ENCODE peak calls at places on chromosomes 16 and 17, in eight cellular contexts. P, U, O, A, X, F, B and I are unnamed samples.

GRCh38 chr16:81458149-81458669 is 13.6 kb downstream of the CMIP start:
- DNase-seq in O (no peak), U (no peak), F (no peak), X (no peak), P (no peak), B (no peak), A (no peak), I (no peak)

GRCh38 chr16:24652209-24652712 is 77.2 kb upstream of the TNRC6A start:
- DNase-seq in O (no peak), U (no peak), A (no peak), X (no peak), P (no peak), F (no peak), B (no peak), I (no peak)

GRCh38 chr17:63289931-63290330 is 156.2 kb downstream of the CYB561 start:
- DNase-seq in X (no peak), P (no peak), O (no peak), B (no peak), F (no peak), A (no peak), U (no peak), I (no peak)

GRCh38 chr17:70780031-70780430 is 610.7 kb downstream of the KCNJ2 start:
- DNase-seq in A (no peak), O (no peak), B (no peak), F (no peak), U (no peak), X (no peak), P (no peak), I (no peak)

GRCh38 chr17:78040561-78041400 is 82.3 kb downstream of the TNRC6C start:
- DNase-seq in P (peak; percentile 86), B (peak; percentile 54), X (peak; percentile 65), O (peak; percentile 80), F (peak; percentile 29), U (peak; percentile 43), A (peak; percentile 37), I (peak; percentile 20)

GRCh38 chr17:61517843-61518606 is 65.8 kb downstream of the TBX4 start:
- DNase-seq in P (no peak), U (no peak), O (no peak), A (no peak), F (no peak), X (no peak), B (no peak), I (no peak)

GRCh38 chr17:57484826-57485565 is 228.7 kb downstream of the MSI2 start:
- DNase-seq in U (no peak), O (no peak), B (no peak), A (no peak), X (no peak), F (no peak), P (no peak), I (no peak)

GRCh38 chr16:16167927-16168326 is 55.4 kb downstream of the ABCC6 start:
- DNase-seq in A (no peak), U (no peak), O (no peak), F (no peak), P (no peak), B (no peak), X (no peak), I (no peak)

GRCh38 chr17:44794699-44795413 is 35.2 kb downstream of the GJC1 start:
- DNase-seq in O (peak; percentile 61), A (no peak), U (peak; percentile 81), F (no peak), X (no peak), P (no peak), B (peak; percentile 33), I (no peak)

GRCh38 chr17:44071198-44071520 is 624 bp downstream of the G6PC3 start:
- DNase-seq in O (no peak), U (no peak), B (no peak), X (no peak), F (no peak), P (no peak), A (no peak), I (no peak)

GRCh38 chr16:85391769-85392583 is 221.1 kb upstream of the GSE1 start:
- DNase-seq in A (no peak), O (peak; percentile 62), P (peak; percentile 17), B (no peak), X (no peak), F (no peak), U (no peak), I (no peak)

GRCh38 chr17:1375615-1376014 is 24.4 kb downstream of the YWHAE start:
- DNase-seq in A (no peak), O (no peak), U (no peak), F (no peak), X (no peak), P (no peak), B (no peak), I (no peak)

GRCh38 chr16:27690604-27691003 is 140.7 kb downstream of the KATNIP start:
- DNase-seq in P (no peak), X (no peak), O (no peak), B (peak; percentile 19), F (no peak), A (peak; percentile 6), U (peak; percentile 16), I (no peak)

GRCh38 chr17:2239882-2240430 is 63.6 kb downstream of the SMG6 start:
- DNase-seq in O (peak; percentile 84), X (no peak), P (no peak), F (peak; percentile 33), A (peak; percentile 33), B (peak; percentile 84), U (peak; percentile 93), I (no peak)

GRCh38 chr16:26317885-26318284 is 626.1 kb downstream of the HS3ST4 start:
- DNase-seq in X (no peak), U (no peak), O (no peak), F (no peak), P (no peak), A (no peak), B (no peak), I (no peak)

GRCh38 chr17:42456223-42457106 is 2.2 kb upstream of the ATP6V0A1 start:
- DNase-seq in A (no peak), U (no peak), P (no peak), B (peak; percentile 27), F (no peak), X (no peak), O (no peak), I (no peak)

GRCh38 chr17:31323551-31323950 is 2.1 kb upstream of the EVI2A start:
- DNase-seq in F (no peak), B (no peak), A (no peak), X (no peak), U (no peak), O (no peak), P (no peak), I (no peak)

GRCh38 chr17:58965221-58965620 is 141.5 kb downstream of the TRIM37 start:
- DNase-seq in B (no peak), A (no peak), F (no peak), O (no peak), P (no peak), U (no peak), X (no peak), I (no peak)

GRCh38 chr17:58956997-58957724 is 149.5 kb downstream of the TRIM37 start:
- DNase-seq in P (no peak), A (no peak), F (no peak), X (no peak), B (peak; percentile 63), O (no peak), U (peak; percentile 86), I (no peak)

GRCh38 chr17:58960068-58960467 is 146.6 kb downstream of the TRIM37 start:
- DNase-seq in A (peak; percentile 41), X (peak; percentile 35), B (peak; percentile 53), F (no peak), U (peak; percentile 68), P (no peak), O (no peak), I (no peak)
- TF ChIP-seq CTCF in A (no peak), X (peak; percentile 35), B (no peak), F (peak; percentile 19), U (peak; percentile 55), P (no peak), O (no peak), I (no peak)

GRCh38 chr17:4845128-4845527 is 12.0 kb downstream of the MINK1 start:
- DNase-seq in U (no peak), F (no peak), O (no peak), P (no peak), A (peak; percentile 56), X (peak; percentile 43), B (no peak), I (no peak)
- H3K27ac ChIP-seq in U (no peak overlapping the region), F (no peak overlapping the region), O (no peak overlapping the region), P (peak overlapping the region; percentile 81), A (no peak overlapping the region), X (peak overlapping the region; percentile 64), B (peak overlapping the region; percentile 71), I (no peak overlapping the region)

GRCh38 chr17:72658675-72659074 is 433.8 kb downstream of the SLC39A11 start:
- DNase-seq in X (no peak), A (no peak), U (no peak), B (no peak), P (no peak), O (no peak), F (no peak), I (no peak)

GRCh38 chr17:72659811-72660210 is 432.7 kb downstream of the SLC39A11 start:
- DNase-seq in A (no peak), U (no peak), X (no peak), P (no peak), F (no peak), O (peak; percentile 25), B (no peak), I (no peak)

GRCh38 chr17:72660274-72661092 is 432.0 kb downstream of the SLC39A11 start:
- DNase-seq in X (no peak), F (no peak), A (no peak), B (no peak), P (no peak), O (peak; percentile 32), U (no peak), I (no peak)

GRCh38 chr17:72656114-72656763 is 436.2 kb downstream of the SLC39A11 start:
- DNase-seq in P (no peak), U (no peak), A (no peak), O (no peak), F (no peak), X (no peak), B (no peak), I (no peak)

GRCh38 chr17:72657467-72658317 is 434.8 kb downstream of the SLC39A11 start:
- DNase-seq in P (no peak), A (no peak), F (no peak), B (no peak), O (no peak), X (no peak), U (no peak), I (no peak)
- TF ChIP-seq CTCF in P (no peak), A (no peak), F (no peak), B (no peak), O (no peak), X (no peak), U (peak; percentile 51), I (no peak)

DNA sequence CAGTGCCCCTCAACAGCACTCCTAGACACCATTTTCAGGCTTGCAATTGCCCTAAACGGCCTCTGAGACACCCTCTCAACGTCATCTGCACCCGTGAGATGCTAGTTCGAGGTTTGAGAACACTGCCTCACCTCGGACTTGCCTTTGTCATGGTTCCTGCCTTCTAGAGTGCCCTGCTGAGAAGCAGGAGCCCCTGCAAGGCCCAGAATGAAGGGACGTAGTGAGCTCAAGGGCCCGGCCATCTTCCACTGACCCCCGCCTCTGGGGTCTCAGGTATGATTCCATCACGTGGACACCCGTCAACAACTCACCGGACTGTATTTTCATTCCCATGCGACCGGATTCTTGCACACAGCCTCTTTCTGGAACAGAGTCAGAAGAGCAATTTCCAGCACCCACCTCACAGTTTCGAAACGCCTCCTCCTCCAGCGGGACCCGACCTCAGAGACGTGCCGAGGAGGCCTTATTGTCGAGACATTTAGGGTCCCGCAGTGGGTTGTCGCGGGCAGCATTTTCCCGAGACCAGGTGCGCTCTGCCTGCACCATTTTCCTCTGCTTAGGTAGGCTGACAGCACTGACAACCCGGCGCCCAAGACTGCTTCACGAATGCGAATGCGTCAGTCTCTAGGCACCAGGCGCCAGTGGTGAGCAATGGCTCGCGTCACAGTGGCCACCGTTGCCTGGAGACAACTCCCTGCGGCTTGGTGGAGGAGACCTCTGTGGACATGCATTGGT is 999.9 kb downstream of the KCNJ18 start:
- DNase-seq in B (no peak), F (no peak), A (no peak), X (no peak), U (no peak), P (peak; percentile 71), O (peak; percentile 55), I (no peak)
- H3K27ac ChIP-seq in B (no peak overlapping the region), F (no peak overlapping the region), A (no peak overlapping the region), X (no peak overlapping the region), U (no peak overlapping the region), P (no peak overlapping the region), O (no peak overlapping the region), I (no peak overlapping the region)